ENCODE peak calls at places on chromosomes 7 and 10, in four cellular contexts. One of them, this sample, is unnamed.

GRCh38 chr10:75406158-75407065 is 4.8 kb upstream of the ZNF503 start:
- DNase-seq in amniotic stem cell: no peak
- DNase-seq in osteocyte: no peak
- DNase-seq in left ventricle myocardium inferior: no peak
- DNase-seq in this sample: no peak

GRCh38 chr7:2537981-2538851 is 17.1 kb downstream of the BRAT1 start:
- DNase-seq in amniotic stem cell: no peak
- DNase-seq in osteocyte: no peak
- DNase-seq in left ventricle myocardium inferior: no peak
- DNase-seq in this sample: no peak

GRCh38 chr10:116316533-116316932 is 7.7 kb upstream of the CCDC172 start:
- DNase-seq in amniotic stem cell: no peak
- DNase-seq in osteocyte: no peak
- DNase-seq in left ventricle myocardium inferior: no peak
- DNase-seq in this sample: peak

GRCh38 chr7:36970551-36971514 is 246.5 kb upstream of the AOAH start:
- DNase-seq in amniotic stem cell: no peak
- DNase-seq in osteocyte: no peak
- DNase-seq in left ventricle myocardium inferior: no peak
- DNase-seq in this sample: no peak

GRCh38 chr10:98636921-98637329 is 190.2 kb upstream of the HPS1 start:
- DNase-seq in amniotic stem cell: no peak
- DNase-seq in osteocyte: no peak
- DNase-seq in left ventricle myocardium inferior: no peak
- DNase-seq in this sample: no peak

GRCh38 chr7:140316165-140316661 is 82.1 kb downstream of the SLC37A3 start:
- DNase-seq in amniotic stem cell: peak
- DNase-seq in osteocyte: no peak
- DNase-seq in left ventricle myocardium inferior: peak
- DNase-seq in this sample: peak

GRCh38 chr10:68043030-68043429 is 32.1 kb downstream of the HERC4 start:
- DNase-seq in amniotic stem cell: peak
- DNase-seq in osteocyte: no peak
- DNase-seq in left ventricle myocardium inferior: no peak
- DNase-seq in this sample: no peak

GRCh38 chr7:79055722-79056415 is 397.6 kb downstream of the MAGI2 start:
- DNase-seq in amniotic stem cell: no peak
- DNase-seq in osteocyte: no peak
- DNase-seq in left ventricle myocardium inferior: no peak
- DNase-seq in this sample: no peak

GRCh38 chr7:36723951-36724664 is at the start of gene AOAH:
- DNase-seq in amniotic stem cell: no peak
- DNase-seq in osteocyte: no peak
- DNase-seq in left ventricle myocardium inferior: peak
- DNase-seq in this sample: no peak

GRCh38 chr10:126135177-126135576 is 238.8 kb downstream of the FANK1 start:
- DNase-seq in amniotic stem cell: no peak
- DNase-seq in osteocyte: no peak
- DNase-seq in left ventricle myocardium inferior: no peak
- DNase-seq in this sample: no peak

GRCh38 chr7:101555269-101555920 is 73.7 kb downstream of the MYL10 start:
- DNase-seq in amniotic stem cell: no peak
- DNase-seq in osteocyte: no peak
- DNase-seq in left ventricle myocardium inferior: no peak
- DNase-seq in this sample: no peak

GRCh38 chr7:94540428-94540827 is 30.8 kb downstream of the CASD1 start:
- DNase-seq in amniotic stem cell: no peak
- DNase-seq in osteocyte: no peak
- DNase-seq in left ventricle myocardium inferior: no peak
- DNase-seq in this sample: peak

GRCh38 chr10:101824736-101825135 is 6.5 kb upstream of the OGA start:
- DNase-seq in amniotic stem cell: no peak
- DNase-seq in osteocyte: no peak
- DNase-seq in left ventricle myocardium inferior: no peak
- DNase-seq in this sample: no peak

GRCh38 chr10:95290801-95291633 is at the start of gene PDLIM1:
- DNase-seq in amniotic stem cell: no peak
- DNase-seq in osteocyte: peak
- DNase-seq in left ventricle myocardium inferior: peak
- DNase-seq in this sample: peak

GRCh38 chr10:80498833-80499671 is 38.6 kb upstream of the SH2D4B start:
- DNase-seq in amniotic stem cell: peak
- DNase-seq in osteocyte: no peak
- DNase-seq in left ventricle myocardium inferior: peak
- DNase-seq in this sample: peak

GRCh38 chr7:911791-912480 is 35.6 kb downstream of the GET4 start:
- DNase-seq in amniotic stem cell: no peak
- DNase-seq in osteocyte: no peak
- DNase-seq in left ventricle myocardium inferior: no peak
- DNase-seq in this sample: no peak

GRCh38 chr7:128831994-128832879 is 2.0 kb downstream of the FLNC start:
- DNase-seq in amniotic stem cell: no peak
- DNase-seq in osteocyte: no peak
- DNase-seq in left ventricle myocardium inferior: peak
- DNase-seq in this sample: peak

GRCh38 chr7:66050990-66051424 is 24.6 kb upstream of the ASL start:
- DNase-seq in amniotic stem cell: peak
- DNase-seq in osteocyte: no peak
- DNase-seq in left ventricle myocardium inferior: no peak
- DNase-seq in this sample: peak

GRCh38 chr10:119306514-119306951 is 99.2 kb downstream of the GRK5 start:
- DNase-seq in amniotic stem cell: no peak
- DNase-seq in osteocyte: no peak
- DNase-seq in left ventricle myocardium inferior: no peak
- DNase-seq in this sample: no peak

GRCh38 chr7:136741941-136742340 is 126.5 kb upstream of the CHRM2 start:
- DNase-seq in amniotic stem cell: peak
- DNase-seq in osteocyte: no peak
- DNase-seq in left ventricle myocardium inferior: no peak
- DNase-seq in this sample: no peak

GRCh38 chr10:46096426-46096825 is 50.4 kb upstream of the MSMB start:
- DNase-seq in amniotic stem cell: no peak
- DNase-seq in osteocyte: no peak
- DNase-seq in left ventricle myocardium inferior: no peak
- DNase-seq in this sample: no peak

GRCh38 chr10:5968681-5969453 is 8.5 kb downstream of the IL15RA start:
- DNase-seq in amniotic stem cell: no peak
- DNase-seq in osteocyte: peak
- DNase-seq in left ventricle myocardium inferior: no peak
- DNase-seq in this sample: no peak

GRCh38 chr7:150451833-150452431 is 1.5 kb downstream of the GIMAP8 start:
- DNase-seq in amniotic stem cell: no peak
- DNase-seq in osteocyte: no peak
- DNase-seq in left ventricle myocardium inferior: no peak
- DNase-seq in this sample: no peak

GRCh38 chr10:97814996-97815395 is 34.6 kb upstream of the GOLGA7B start:
- DNase-seq in amniotic stem cell: no peak
- DNase-seq in osteocyte: no peak
- DNase-seq in left ventricle myocardium inferior: no peak
- DNase-seq in this sample: no peak